ENCODE peak calls at places on chromosome 21, in six cellular contexts. One of them, this sample, is unnamed.

GRCh38 chr21:14557413-14557812 is 11.3 kb upstream of the SAMSN1 start:
- DNase-seq in K562: no peak
- DNase-seq in GM12891: no peak
- DNase-seq in HepG2: no peak
- DNase-seq in GM12878: no peak
- DNase-seq in H1: no peak
- DNase-seq in this sample: no peak

GRCh38 chr21:40351006-40351405 is 483.8 kb downstream of the PCP4 start:
- DNase-seq in K562: no peak
- DNase-seq in GM12891: no peak
- DNase-seq in HepG2: no peak
- DNase-seq in GM12878: no peak
- DNase-seq in H1: no peak
- DNase-seq in this sample: no peak

GRCh38 chr21:36193200-36193599 is 36.6 kb downstream of the DOP1B start:
- DNase-seq in K562: no peak
- DNase-seq in GM12891: no peak
- DNase-seq in HepG2: no peak
- DNase-seq in GM12878: no peak
- DNase-seq in H1: no peak
- DNase-seq in this sample: no peak

GRCh38 chr21:31612889-31613785 is 46.4 kb upstream of the SOD1 start:
- DNase-seq in K562: no peak
- DNase-seq in GM12891: no peak
- DNase-seq in HepG2: no peak
- DNase-seq in GM12878: no peak
- DNase-seq in H1: no peak
- DNase-seq in this sample: no peak

GRCh38 chr21:14737922-14738321 is 191.8 kb upstream of the SAMSN1 start:
- DNase-seq in K562: peak
- DNase-seq in GM12891: no peak
- DNase-seq in HepG2: peak
- DNase-seq in GM12878: no peak
- DNase-seq in H1: no peak
- DNase-seq in this sample: no peak

GRCh38 chr21:14945176-14945575 is 119.6 kb downstream of the NRIP1 start:
- DNase-seq in K562: no peak
- DNase-seq in GM12891: no peak
- DNase-seq in HepG2: no peak
- DNase-seq in GM12878: no peak
- DNase-seq in H1: no peak
- DNase-seq in this sample: no peak

GRCh38 chr21:36325373-36326010 is 5.5 kb downstream of the MORC3 start:
- DNase-seq in K562: no peak
- DNase-seq in GM12891: no peak
- DNase-seq in HepG2: peak
- DNase-seq in GM12878: no peak
- DNase-seq in H1: no peak
- DNase-seq in this sample: no peak

GRCh38 chr21:15992171-15992570 is 262.4 kb downstream of the USP25 start:
- DNase-seq in K562: no peak
- DNase-seq in GM12891: no peak
- DNase-seq in HepG2: no peak
- DNase-seq in GM12878: no peak
- DNase-seq in H1: no peak
- DNase-seq in this sample: no peak

GRCh38 chr21:36125513-36126121 is 9.3 kb upstream of the CBR3 start:
- DNase-seq in K562: peak
- DNase-seq in GM12891: no peak
- DNase-seq in HepG2: peak
- DNase-seq in GM12878: no peak
- DNase-seq in H1: peak
- DNase-seq in this sample: no peak

GRCh38 chr21:36689324-36689723 is 9.6 kb upstream of the SIM2 start:
- DNase-seq in K562: no peak
- DNase-seq in GM12891: no peak
- DNase-seq in HepG2: no peak
- DNase-seq in GM12878: no peak
- DNase-seq in H1: no peak
- DNase-seq in this sample: no peak

GRCh38 chr21:35529141-35529863 is 480.2 kb upstream of the RUNX1 start:
- DNase-seq in K562: no peak
- DNase-seq in GM12891: no peak
- DNase-seq in HepG2: no peak
- DNase-seq in GM12878: no peak
- DNase-seq in H1: no peak
- DNase-seq in this sample: no peak

GRCh38 chr21:28580585-28580984 is 412.1 kb downstream of the LTN1 start:
- DNase-seq in K562: no peak
- DNase-seq in GM12891: no peak
- DNase-seq in HepG2: no peak
- DNase-seq in GM12878: no peak
- DNase-seq in H1: no peak
- DNase-seq in this sample: no peak

GRCh38 chr21:27825035-27825434 is 858.1 kb upstream of the ADAMTS5 start:
- DNase-seq in K562: no peak
- DNase-seq in GM12891: no peak
- DNase-seq in HepG2: no peak
- DNase-seq in GM12878: no peak
- DNase-seq in H1: no peak
- DNase-seq in this sample: no peak

GRCh38 chr21:44964381-44964780 is 24.6 kb downstream of the SLX9 start:
- DNase-seq in K562: no peak
- DNase-seq in GM12891: no peak
- DNase-seq in HepG2: no peak
- DNase-seq in GM12878: no peak
- DNase-seq in H1: no peak
- DNase-seq in this sample: no peak

GRCh38 chr21:36419241-36419640 is 34.0 kb downstream of the CHAF1B start:
- DNase-seq in K562: no peak
- DNase-seq in GM12891: no peak
- DNase-seq in HepG2: no peak
- DNase-seq in GM12878: no peak
- DNase-seq in H1: no peak
- DNase-seq in this sample: no peak

GRCh38 chr21:34707876-34708325 is 39.1 kb downstream of the CLIC6 start:
- DNase-seq in K562: no peak
- DNase-seq in GM12891: peak
- DNase-seq in HepG2: no peak
- DNase-seq in GM12878: peak
- DNase-seq in H1: no peak
- DNase-seq in this sample: peak

GRCh38 chr21:39022901-39023693 is 160.2 kb downstream of the PSMG1 start:
- DNase-seq in K562: no peak
- DNase-seq in GM12891: no peak
- DNase-seq in HepG2: peak
- DNase-seq in GM12878: no peak
- DNase-seq in H1: no peak
- DNase-seq in this sample: no peak
- TF ChIP-seq POLR2AphosphoS5 in K562: no peak
- TF ChIP-seq POLR2AphosphoS5 in GM12891: no peak
- TF ChIP-seq POLR2AphosphoS5 in HepG2: no peak
- TF ChIP-seq POLR2AphosphoS5 in GM12878: no peak
- TF ChIP-seq POLR2AphosphoS5 in H1: no peak
- TF ChIP-seq POLR2AphosphoS5 in this sample: no peak

GRCh38 chr21:17512245-17513213 is at the start of gene CXADR:
- DNase-seq in K562: peak
- DNase-seq in GM12891: peak
- DNase-seq in HepG2: peak
- DNase-seq in GM12878: no peak
- DNase-seq in H1: peak
- DNase-seq in this sample: peak
- TF ChIP-seq POLR2A in K562: no peak
- TF ChIP-seq POLR2A in GM12891: no peak
- TF ChIP-seq POLR2A in HepG2: peak
- TF ChIP-seq POLR2A in GM12878: peak
- TF ChIP-seq POLR2A in H1: peak
- TF ChIP-seq POLR2A in this sample: no peak

GRCh38 chr21:33655591-33656221 is 13.4 kb downstream of the ITSN1 start:
- DNase-seq in K562: peak
- DNase-seq in GM12891: no peak
- DNase-seq in HepG2: no peak
- DNase-seq in GM12878: no peak
- DNase-seq in H1: no peak
- DNase-seq in this sample: no peak
- TF ChIP-seq TAF1 in K562: no peak
- TF ChIP-seq TAF1 in GM12891: no peak
- TF ChIP-seq TAF1 in HepG2: no peak
- TF ChIP-seq TAF1 in GM12878: no peak
- TF ChIP-seq TAF1 in H1: no peak
- TF ChIP-seq TAF1 in this sample: no peak

GRCh38 chr21:42525228-42525604 is 11.6 kb downstream of the SLC37A1 start:
- DNase-seq in K562: no peak
- DNase-seq in GM12891: no peak
- DNase-seq in HepG2: no peak
- DNase-seq in GM12878: no peak
- DNase-seq in H1: peak
- DNase-seq in this sample: no peak

GRCh38 chr21:42525676-42526378 is 12.2 kb downstream of the SLC37A1 start:
- DNase-seq in K562: no peak
- DNase-seq in GM12891: no peak
- DNase-seq in HepG2: no peak
- DNase-seq in GM12878: no peak
- DNase-seq in H1: no peak
- DNase-seq in this sample: no peak

GRCh38 chr21:42523941-42524340 is 10.3 kb downstream of the SLC37A1 start:
- DNase-seq in K562: no peak
- DNase-seq in GM12891: no peak
- DNase-seq in HepG2: no peak
- DNase-seq in GM12878: no peak
- DNase-seq in H1: no peak
- DNase-seq in this sample: no peak

GRCh38 chr21:42523211-42523610 is 9.6 kb downstream of the SLC37A1 start:
- DNase-seq in K562: no peak
- DNase-seq in GM12891: no peak
- DNase-seq in HepG2: no peak
- DNase-seq in GM12878: no peak
- DNase-seq in H1: no peak
- DNase-seq in this sample: no peak

DNA sequence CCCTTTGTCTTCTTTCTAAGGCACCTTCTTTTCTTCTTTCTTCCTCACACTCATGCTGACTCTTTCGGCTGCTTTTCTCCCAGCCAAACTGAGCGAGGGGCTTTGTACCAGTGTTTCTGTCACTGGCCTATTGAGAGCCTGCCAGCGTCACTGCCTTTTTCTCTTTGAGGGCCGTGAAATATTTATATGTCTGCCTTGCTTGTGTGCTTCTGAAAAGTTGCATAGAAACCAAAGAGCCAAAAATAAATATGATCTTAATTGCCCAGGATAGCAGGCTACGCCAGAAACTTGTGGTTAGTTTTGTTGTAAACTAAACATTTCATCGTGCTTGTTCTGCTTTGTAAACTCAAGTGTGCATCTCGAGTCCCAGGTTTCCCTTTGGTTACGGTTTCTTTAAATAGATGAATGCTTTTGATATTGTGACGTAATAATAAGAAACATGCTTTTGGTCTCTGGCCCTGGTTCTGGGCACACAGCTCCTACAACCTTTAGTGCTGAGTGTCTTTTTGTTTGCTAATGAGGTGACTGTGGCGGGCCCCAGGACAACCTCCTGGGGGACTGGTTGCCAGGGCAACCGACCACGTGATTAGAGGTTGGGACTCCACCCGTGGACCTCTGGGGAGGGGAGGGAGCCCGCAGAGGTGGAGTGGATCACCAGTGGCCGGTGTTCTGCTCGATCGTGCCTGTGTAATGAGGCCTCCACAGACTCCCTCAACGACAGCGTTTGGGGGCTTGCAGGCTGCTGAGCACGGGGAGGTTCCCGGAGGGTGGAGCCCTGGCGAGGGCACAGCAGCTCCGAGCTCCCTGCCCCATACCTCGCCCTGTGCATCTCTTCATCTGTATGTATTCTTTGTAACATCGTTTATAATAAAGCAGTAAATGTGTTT is 10.9 kb downstream of the SLC37A1 start:
- DNase-seq in K562: no peak
- DNase-seq in GM12891: no peak
- DNase-seq in HepG2: peak
- DNase-seq in GM12878: peak
- DNase-seq in H1: peak
- DNase-seq in this sample: peak
- TF ChIP-seq POLR2AphosphoS5 in K562: no peak
- TF ChIP-seq POLR2AphosphoS5 in GM12891: no peak
- TF ChIP-seq POLR2AphosphoS5 in HepG2: no peak
- TF ChIP-seq POLR2AphosphoS5 in GM12878: no peak
- TF ChIP-seq POLR2AphosphoS5 in H1: no peak
- TF ChIP-seq POLR2AphosphoS5 in this sample: no peak

GRCh38 chr21:26801524-26801923 is 43.7 kb downstream of the ADAMTS1 start:
- DNase-seq in K562: no peak
- DNase-seq in GM12891: no peak
- DNase-seq in HepG2: no peak
- DNase-seq in GM12878: no peak
- DNase-seq in H1: no peak
- DNase-seq in this sample: no peak
- TF ChIP-seq POLR2A in K562: no peak
- TF ChIP-seq POLR2A in GM12891: no peak
- TF ChIP-seq POLR2A in HepG2: no peak
- TF ChIP-seq POLR2A in GM12878: no peak
- TF ChIP-seq POLR2A in H1: no peak
- TF ChIP-seq POLR2A in this sample: no peak

DNA sequence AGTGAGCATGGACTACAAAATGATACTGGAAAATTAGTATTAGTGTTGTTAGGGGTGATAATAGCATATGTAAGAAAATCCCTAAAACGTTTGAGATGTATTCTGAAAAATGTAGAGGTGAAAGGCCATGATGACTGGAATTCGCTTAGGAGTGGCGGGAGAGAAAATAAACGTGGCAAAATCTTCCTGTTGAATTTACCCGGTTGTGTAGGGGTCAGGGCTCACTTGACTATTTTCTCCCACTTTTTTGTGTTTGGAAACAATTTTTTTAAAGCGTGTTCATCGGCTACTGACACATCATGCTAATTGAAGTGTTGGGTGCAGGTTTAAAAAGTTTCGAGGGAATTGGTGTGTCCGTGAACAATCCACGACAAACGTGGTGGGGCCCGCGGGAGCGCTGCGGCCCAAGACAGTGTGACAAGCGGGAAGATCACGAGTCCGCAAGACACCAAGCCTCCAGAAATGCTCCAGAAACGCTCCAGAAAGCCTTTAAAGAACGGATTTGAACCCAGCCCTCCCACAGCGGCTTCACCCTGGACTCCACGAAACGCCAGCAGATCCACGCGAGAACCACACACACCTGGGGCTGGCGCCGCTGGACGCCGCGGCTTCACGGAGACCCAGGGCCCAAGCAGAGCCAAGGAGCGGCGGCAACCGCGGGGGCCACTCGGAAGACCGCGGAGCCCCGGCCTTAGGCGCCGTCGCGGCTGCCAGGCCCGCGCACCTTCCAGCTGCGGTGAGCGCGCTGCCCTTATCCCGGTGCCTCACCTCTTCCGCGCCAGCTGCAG is 573 bp downstream of the PSMG1 start:
- DNase-seq in K562: no peak
- DNase-seq in GM12891: no peak
- DNase-seq in HepG2: no peak
- DNase-seq in GM12878: no peak
- DNase-seq in H1: no peak
- DNase-seq in this sample: no peak
- TF ChIP-seq TAF1 in K562: no peak
- TF ChIP-seq TAF1 in GM12891: no peak
- TF ChIP-seq TAF1 in HepG2: no peak
- TF ChIP-seq TAF1 in GM12878: no peak
- TF ChIP-seq TAF1 in H1: no peak
- TF ChIP-seq TAF1 in this sample: no peak

GRCh38 chr21:43361127-43361492 is 65.8 kb downstream of the SIK1 start:
- DNase-seq in K562: no peak
- DNase-seq in GM12891: no peak
- DNase-seq in HepG2: no peak
- DNase-seq in GM12878: no peak
- DNase-seq in H1: no peak
- DNase-seq in this sample: no peak
- TF ChIP-seq POLR2AphosphoS5 in K562: no peak
- TF ChIP-seq POLR2AphosphoS5 in GM12891: no peak
- TF ChIP-seq POLR2AphosphoS5 in HepG2: no peak
- TF ChIP-seq POLR2AphosphoS5 in GM12878: no peak
- TF ChIP-seq POLR2AphosphoS5 in H1: no peak
- TF ChIP-seq POLR2AphosphoS5 in this sample: no peak